ENCODE peak calls at places on chromosomes 7 and 10, in seven cellular contexts. B is NCI-H345; L is ELF-1; D is islet precursor cell; A is LoVo; I is activated T-cell treated with anti-CD3 and anti-CD28 coated beads, Interleukin-2, amount 50 U/mL, for 1 hour; Q is amniotic epithelial cell. K is an unnamed sample.

GRCh38 chr10:51691135-51691534 is 8.3 kb downstream of the CSTF2T start:
- DNase-seq in D (peak), I (no peak), Q (no peak), B (no peak), A (no peak), L (peak), K (no peak)

GRCh38 chr10:67788028-67788886 is 49.7 kb downstream of the DNAJC12 start:
- DNase-seq in A (peak), B (no peak), I (peak), Q (peak), L (peak), D (peak), K (no peak)

GRCh38 chr7:81725496-81726117 is 44.2 kb downstream of the HGF start:
- DNase-seq in I (no peak), L (peak), Q (peak), D (peak), B (no peak), A (no peak), K (no peak)

GRCh38 chr7:20323587-20323986 is 7.1 kb upstream of the ITGB8 start:
- DNase-seq in D (no peak), Q (no peak), A (no peak), I (no peak), B (no peak), L (no peak), K (no peak)

GRCh38 chr10:48332166-48332870 is 25.8 kb downstream of the MAPK8 start:
- DNase-seq in D (no peak), Q (peak), I (no peak), A (no peak), L (no peak), B (no peak), K (no peak)

GRCh38 chr10:87761153-87761552 is 56.9 kb downstream of the ATAD1 start:
- DNase-seq in A (no peak), B (no peak), Q (peak), D (no peak), L (no peak), I (no peak), K (no peak)

GRCh38 chr7:80346704-80347103 is 165.2 kb downstream of the GNAT3 start:
- DNase-seq in B (no peak), I (no peak), L (no peak), A (peak), Q (peak), D (no peak), K (no peak)

GRCh38 chr10:44386546-44387052 is 1.7 kb upstream of the CXCL12 start:
- DNase-seq in D (peak), L (peak), I (peak), A (peak), B (no peak), Q (peak), K (no peak)

GRCh38 chr10:3481496-3481895 is 303.5 kb downstream of the KLF6 start:
- DNase-seq in Q (no peak), B (no peak), A (no peak), I (no peak), D (peak), L (no peak), K (no peak)

GRCh38 chr10:44860811-44861751 is 50.1 kb upstream of the TMEM72 start:
- DNase-seq in I (no peak), Q (peak), D (peak), L (peak), A (peak), B (no peak), K (no peak)

GRCh38 chr10:66167816-66168215 is 758.0 kb upstream of the LRRTM3 start:
- DNase-seq in A (no peak), I (no peak), B (no peak), D (no peak), Q (peak), L (no peak), K (no peak)

GRCh38 chr7:101154693-101155102 is 422 bp downstream of the AP1S1 start:
- DNase-seq in D (no peak), L (no peak), I (no peak), B (no peak), A (no peak), Q (no peak), K (peak)

K was measured in COR-L47.